ENCODE peak calls at places on chromosomes 4 and X, in seven cellular contexts. J, N, A, D, R, W and V are unnamed samples.

GRCh38 chrX:13266641-13267420 is 53.0 kb downstream of the ATXN3L start:
- DNase-seq in J (peak), N (no peak), A (no peak), D (no peak), R (no peak), W (no peak), V (no peak)

GRCh38 chr4:101400096-101400495 is 52.8 kb upstream of the PPP3CA start:
- DNase-seq in J (peak), N (no peak), A (peak), D (no peak), R (no peak), W (no peak), V (no peak)

GRCh38 chr4:139550724-139551429 is 5.1 kb downstream of the SETD7 start:
- DNase-seq in J (peak), N (no peak), A (no peak), D (no peak), R (no peak), W (no peak), V (no peak)

GRCh38 chr4:113472864-113473263 is 288.7 kb downstream of the CAMK2D start:
- DNase-seq in J (no peak), N (no peak), A (no peak), D (no peak), R (no peak), W (no peak), V (no peak)

GRCh38 chr4:187995322-187996207 is at the start of gene ZFP42:
- DNase-seq in J (no peak), N (no peak), A (no peak), D (no peak), R (no peak), W (no peak), V (no peak)

GRCh38 chr4:104728380-104729122 is 233.9 kb upstream of the CXXC4 start:
- DNase-seq in J (peak), N (no peak), A (peak), D (no peak), R (no peak), W (no peak), V (no peak)

GRCh38 chr4:600850-601515 is 24.4 kb upstream of the PDE6B start:
- DNase-seq in J (no peak), N (no peak), A (no peak), D (no peak), R (peak), W (no peak), V (no peak)

GRCh38 chrX:76434103-76434741 is 6.7 kb downstream of the MAGEE1 start:
- DNase-seq in J (no peak), N (no peak), A (no peak), D (no peak), R (no peak), W (no peak), V (no peak)

GRCh38 chrX:142054094-142054493 is 150.4 kb downstream of the MAGEC1 start:
- DNase-seq in J (no peak), N (no peak), A (no peak), D (no peak), R (no peak), W (no peak), V (no peak)

GRCh38 chrX:45749375-45749774 is 548.7 kb upstream of the DIPK2B start:
- DNase-seq in J (no peak), N (no peak), A (no peak), D (no peak), R (no peak), W (no peak), V (no peak)

GRCh38 chrX:119474615-119475388 is 6.6 kb downstream of the SLC25A5 start:
- DNase-seq in J (no peak), N (no peak), A (no peak), D (no peak), R (no peak), W (no peak), V (no peak)

GRCh38 chrX:102976793-102977495 is 39.9 kb downstream of the RAB40AL start:
- DNase-seq in J (peak), N (no peak), A (peak), D (no peak), R (no peak), W (peak), V (no peak)

GRCh38 chr4:19382993-19383392 is 868.7 kb upstream of the SLIT2 start:
- DNase-seq in J (peak), N (no peak), A (peak), D (no peak), R (no peak), W (peak), V (no peak)

GRCh38 chr4:174214102-174214878 is 69.2 kb downstream of the FBXO8 start:
- DNase-seq in J (no peak), N (no peak), A (no peak), D (no peak), R (no peak), W (no peak), V (no peak)

GRCh38 chr4:13903061-13903460 is 275.5 kb upstream of the BOD1L1 start:
- DNase-seq in J (peak), N (no peak), A (no peak), D (no peak), R (no peak), W (no peak), V (no peak)

GRCh38 chr4:86181585-86181984 is 178.3 kb downstream of the MAPK10 start:
- DNase-seq in J (peak), N (no peak), A (no peak), D (no peak), R (no peak), W (no peak), V (no peak)

GRCh38 chr4:8100696-8101095 is 57.9 kb downstream of the ABLIM2 start:
- DNase-seq in J (no peak), N (no peak), A (no peak), D (no peak), R (no peak), W (no peak), V (no peak)

GRCh38 chrX:45070116-45071007 is 130.3 kb downstream of the DIPK2B start:
- DNase-seq in J (peak), N (no peak), A (peak), D (no peak), R (no peak), W (peak), V (no peak)

GRCh38 chr4:76589402-76589801 is 154.4 kb downstream of the SHROOM3 start:
- DNase-seq in J (peak), N (no peak), A (no peak), D (no peak), R (no peak), W (peak), V (no peak)

GRCh38 chr4:141142423-141142822 is 9.2 kb upstream of the RNF150 start:
- DNase-seq in J (no peak), N (no peak), A (no peak), D (no peak), R (no peak), W (no peak), V (no peak)

GRCh38 chr4:17276821-17277220 is 235.1 kb downstream of the QDPR start:
- DNase-seq in J (peak), N (no peak), A (peak), D (no peak), R (no peak), W (peak), V (no peak)

GRCh38 chr4:127616898-127617297 is 15.9 kb upstream of the INTU start:
- DNase-seq in J (no peak), N (no peak), A (peak), D (no peak), R (no peak), W (no peak), V (no peak)

GRCh38 chrX:63275127-63275526 is 76.0 kb downstream of the SPIN4 start:
- DNase-seq in J (peak), N (no peak), A (no peak), D (no peak), R (no peak), W (no peak), V (no peak)

GRCh38 chr4:92305148-92305877 is 1.5 kb downstream of the GRID2 start:
- DNase-seq in J (peak), N (peak), A (peak), D (peak), R (no peak), W (no peak), V (no peak)

GRCh38 chrX:153592966-153593688 is 5.8 kb downstream of the CCNQ start:
- DNase-seq in J (no peak), N (peak), A (no peak), D (no peak), R (no peak), W (no peak), V (no peak)

GRCh38 chrX:29948653-29949052 is 266.7 kb upstream of the MAGEB2 start:
- DNase-seq in J (peak), N (no peak), A (no peak), D (no peak), R (no peak), W (no peak), V (no peak)

GRCh38 chrX:154715825-154716224 is 35.1 kb downstream of the GAB3 start:
- DNase-seq in J (no peak), N (no peak), A (no peak), D (no peak), R (no peak), W (no peak), V (no peak)
- TF ChIP-seq CTCF in J (no peak), N (no peak), A (no peak), D (no peak), R (no peak), W (no peak), V (no peak)

GRCh38 chr4:47494124-47494430 is 9.0 kb downstream of the ATP10D start:
- DNase-seq in J (no peak), N (no peak), A (no peak), D (no peak), R (no peak), W (no peak), V (no peak)

GRCh38 chr4:47488706-47489105 is 3.6 kb downstream of the ATP10D start:
- DNase-seq in J (no peak), N (no peak), A (no peak), D (no peak), R (no peak), W (no peak), V (no peak)

GRCh38 chr4:47493238-47494123 is 8.4 kb downstream of the ATP10D start:
- DNase-seq in J (no peak), N (no peak), A (no peak), D (no peak), R (no peak), W (no peak), V (no peak)

GRCh38 chr4:47486306-47486705 is 1.2 kb downstream of the ATP10D start:
- DNase-seq in J (no peak), N (no peak), A (no peak), D (no peak), R (no peak), W (no peak), V (no peak)

DNA sequence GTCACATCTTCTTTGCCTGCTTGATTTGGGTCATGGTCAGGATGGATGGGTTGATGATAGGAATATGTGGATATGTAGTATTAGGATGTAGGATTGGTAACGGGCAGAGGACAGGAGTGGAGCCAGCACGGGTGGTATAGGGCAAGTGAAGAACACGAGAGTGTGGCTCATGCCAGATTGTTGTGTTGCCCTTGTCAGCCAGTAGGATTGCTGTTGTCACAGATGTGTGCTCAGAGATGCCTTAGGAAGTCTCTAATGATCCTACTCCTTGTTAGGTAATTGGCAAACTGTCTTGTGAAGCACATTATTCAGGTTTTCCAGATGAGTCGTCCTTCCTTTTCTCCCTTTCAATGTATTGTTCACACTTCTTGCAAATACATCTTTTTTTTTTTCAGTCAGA is 5.5 kb downstream of the ATP10D start:
- DNase-seq in J (no peak), N (no peak), A (no peak), D (no peak), R (no peak), W (no peak), V (no peak)
- TF ChIP-seq CTCF in J (peak), N (peak), A (peak), D (no peak), R (peak), W (peak), V (peak)

DNA sequence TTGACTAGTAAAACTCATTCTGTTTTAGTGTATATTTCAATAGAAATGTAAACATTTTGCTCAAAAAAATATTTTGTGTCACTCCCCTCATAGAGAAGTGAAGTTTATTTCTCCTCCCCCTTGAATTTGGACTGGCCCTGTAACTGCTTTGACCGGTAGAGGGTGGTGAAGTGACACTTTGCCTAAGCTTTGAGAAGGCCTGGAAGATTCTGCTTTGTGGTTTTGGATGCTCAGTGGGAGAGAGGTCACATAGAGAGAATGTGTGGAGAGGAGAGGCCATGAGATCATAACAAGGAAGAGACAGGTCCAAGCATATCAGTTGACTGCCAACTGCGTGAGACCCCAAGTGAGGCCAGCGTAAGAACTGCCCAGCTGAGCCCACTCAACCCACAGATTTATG is 19.1 kb upstream of the ARX start:
- DNase-seq in J (no peak), N (no peak), A (no peak), D (no peak), R (no peak), W (no peak), V (no peak)
- TF ChIP-seq CTCF in J (peak), N (no peak), A (peak), D (no peak), R (no peak), W (no peak), V (no peak)

GRCh38 chrX:145178268-145178667 is 69.0 kb upstream of the SPANXN1 start:
- DNase-seq in J (no peak), N (no peak), A (no peak), D (no peak), R (no peak), W (no peak), V (no peak)
- TF ChIP-seq CTCF in J (no peak), N (peak), A (no peak), D (no peak), R (no peak), W (peak), V (no peak)

GRCh38 chr4:148284526-148285193 is 157.6 kb downstream of the NR3C2 start:
- DNase-seq in J (no peak), N (no peak), A (no peak), D (no peak), R (no peak), W (no peak), V (no peak)
- TF ChIP-seq CTCF in J (peak), N (peak), A (no peak), D (no peak), R (no peak), W (no peak), V (no peak)

DNA sequence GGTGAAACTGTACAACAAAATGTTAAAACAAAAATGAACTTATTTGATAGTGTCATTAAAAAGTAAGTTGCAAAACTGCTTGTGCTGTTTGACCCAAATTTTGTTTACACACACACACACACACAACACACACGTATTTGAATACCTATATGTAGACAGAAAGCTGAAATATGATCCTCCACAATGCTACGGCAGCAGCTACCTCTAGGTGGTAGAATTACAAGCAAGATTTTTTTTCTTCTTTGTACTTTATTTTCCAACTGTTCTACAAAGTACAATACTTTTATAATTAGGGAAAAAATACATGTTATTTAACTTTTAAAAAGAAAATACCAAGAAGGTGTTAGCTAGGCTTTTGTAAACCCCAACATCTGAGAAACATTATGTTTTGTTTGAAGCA is 1.2 kb downstream of the CYTL1 start:
- DNase-seq in J (peak), N (no peak), A (no peak), D (no peak), R (no peak), W (no peak), V (no peak)
- TF ChIP-seq CTCF in J (peak), N (no peak), A (no peak), D (no peak), R (no peak), W (peak), V (no peak)

DNA sequence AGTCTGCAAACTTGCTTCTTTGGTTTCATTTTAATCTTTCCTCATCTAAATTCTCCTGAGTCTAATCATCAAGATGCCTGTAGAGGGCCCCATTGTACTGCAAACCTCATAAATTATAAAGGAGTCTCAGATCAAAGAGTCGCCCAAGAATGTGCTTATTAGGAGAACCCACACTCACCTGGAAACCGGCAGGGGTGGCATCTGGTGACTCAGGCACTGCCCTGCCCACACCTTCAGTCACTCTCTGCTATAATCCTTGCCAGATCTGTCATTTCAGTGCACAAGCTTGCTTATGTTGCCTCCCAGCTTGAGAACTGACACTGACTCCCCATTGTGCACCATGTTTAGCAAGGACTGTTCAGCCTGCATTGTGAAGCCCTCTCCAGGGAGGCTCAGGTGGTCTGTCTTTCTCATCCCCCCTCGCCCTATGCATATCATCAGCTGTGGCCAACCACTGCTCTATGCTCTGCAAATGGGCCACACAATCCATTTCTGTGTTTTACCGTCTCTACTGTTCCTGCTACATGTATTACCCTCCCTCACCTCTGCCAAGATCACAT is 12.4 kb downstream of the EPGN start:
- DNase-seq in J (peak), N (no peak), A (peak), D (no peak), R (no peak), W (no peak), V (no peak)
- TF ChIP-seq CTCF in J (peak), N (peak), A (peak), D (no peak), R (no peak), W (peak), V (no peak)